ENCODE peak calls at places on chromosomes 5 and 9, in four cellular contexts. A is GM12878, K is H1, F is HepG2. D is an unnamed sample.
A peak's percentile ranks its signal among the peaks of the same experiment; 100 is the strongest.

GRCh38 chr5:157356576-157356975 is 90.7 kb downstream of the CYFIP2 start:
- DNase-seq in A (no peak), K (no peak), F (no peak), D (no peak)

GRCh38 chr9:1939926-1940368 is 75.2 kb upstream of the SMARCA2 start:
- DNase-seq in A (peak; percentile 82), K (no peak), F (peak; percentile 12), D (peak; percentile 7)

GRCh38 chr5:664994-665360 is 28.2 kb downstream of the TPPP start:
- DNase-seq in A (no peak), K (no peak), F (no peak), D (no peak)

GRCh38 chr5:35319231-35320002 is 89.1 kb upstream of the PRLR start:
- DNase-seq in A (peak; percentile 96), K (no peak), F (no peak), D (no peak)

GRCh38 chr5:12023614-12024241 is 119.5 kb upstream of the CTNND2 start:
- DNase-seq in A (peak; percentile 1), K (no peak), F (peak; percentile 33), D (peak; percentile 14)

GRCh38 chr5:43101491-43101890 is 19.2 kb upstream of the ZNF131 start:
- DNase-seq in A (no peak), K (no peak), F (no peak), D (no peak)

GRCh38 chr9:121788686-121789366 is 137.4 kb downstream of the DAB2IP start:
- DNase-seq in A (no peak), K (no peak), F (no peak), D (no peak)

GRCh38 chr5:90833753-90834152 is 275.2 kb downstream of the ADGRV1 start:
- DNase-seq in A (no peak), K (no peak), F (no peak), D (no peak)

GRCh38 chr9:93286252-93287188 is 102.6 kb downstream of the WNK2 start:
- DNase-seq in A (no peak), K (no peak), F (no peak), D (no peak)

DNA sequence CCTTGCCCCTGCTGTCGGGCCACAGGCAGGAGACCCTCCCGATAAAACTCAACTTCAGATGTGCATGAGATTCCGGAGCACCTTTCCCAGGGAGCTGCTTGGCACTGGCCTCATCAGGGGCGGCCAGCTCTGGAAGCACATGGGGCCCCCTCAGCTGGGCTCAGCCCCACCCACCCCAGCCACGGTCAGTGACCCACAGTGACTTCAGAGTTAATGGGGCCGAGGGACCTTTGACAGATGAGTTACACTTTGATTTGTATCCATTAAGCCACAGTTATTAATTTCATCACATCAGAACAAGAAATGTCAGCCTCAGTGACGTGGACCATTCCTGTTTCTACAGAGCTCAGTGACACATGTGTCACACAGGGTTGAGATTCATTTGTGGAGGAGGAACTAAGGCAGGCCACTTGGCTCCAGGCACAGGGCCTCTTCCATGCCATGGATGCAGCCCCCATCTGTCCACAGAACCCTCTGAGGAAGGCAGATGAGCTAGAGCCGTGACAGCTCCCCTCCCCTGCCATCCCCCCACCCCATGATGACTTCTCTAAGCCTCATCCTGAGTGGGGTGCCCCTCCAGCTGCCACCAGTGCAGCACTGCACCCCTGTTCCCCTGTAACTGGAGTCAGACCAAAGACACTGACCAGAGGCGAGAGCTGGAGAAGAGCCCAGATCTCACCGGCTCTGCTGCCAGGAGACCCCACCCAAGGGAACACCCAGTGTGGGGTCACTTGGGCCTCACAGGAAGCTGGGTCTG is 69.4 kb upstream of the ADAMTS2 start:
- DNase-seq in A (no peak), K (peak; percentile 23), F (no peak), D (no peak)
- TF ChIP-seq SIN3A in A (no peak), K (no peak), F (no peak), D (no peak)

GRCh38 chr9:112124156-112124555 is 50.9 kb downstream of the SUSD1 start:
- DNase-seq in A (no peak), K (no peak), F (no peak), D (no peak)
- TF ChIP-seq HDAC2 in A (no peak), K (no peak), F (no peak), D (no peak)

GRCh38 chr5:72451771-72452505 is 55.3 kb downstream of the ZNF366 start:
- DNase-seq in A (peak; percentile 75), K (no peak), F (no peak), D (no peak)
- TF ChIP-seq SIN3A in A (no peak), K (no peak), F (no peak), D (no peak)

GRCh38 chr5:68458416-68458815 is 242.9 kb downstream of the PIK3R1 start:
- DNase-seq in A (no peak), K (no peak), F (no peak), D (no peak)
- TF ChIP-seq HDAC2 in A (no peak), K (no peak), F (no peak), D (no peak)

GRCh38 chr9:97904725-97905124 is 17.6 kb downstream of the TRMO start:
- DNase-seq in A (no peak), K (no peak), F (no peak), D (no peak)

GRCh38 chr9:97903168-97903567 is 19.1 kb downstream of the TRMO start:
- DNase-seq in A (no peak), K (no peak), F (no peak), D (no peak)

GRCh38 chr9:97895695-97896332 is 26.5 kb downstream of the TRMO start:
- DNase-seq in A (no peak), K (peak; percentile 54), F (peak; percentile 25), D (peak; percentile 62)

GRCh38 chr9:97900738-97901565 is 21.3 kb downstream of the TRMO start:
- DNase-seq in A (no peak), K (no peak), F (peak; percentile 28), D (peak; percentile 61)

GRCh38 chr9:97900103-97900737 is 22.1 kb downstream of the TRMO start:
- DNase-seq in A (no peak), K (no peak), F (no peak), D (no peak)
- TF ChIP-seq SIN3A in A (no peak), K (no peak), F (no peak), D (no peak)

DNA sequence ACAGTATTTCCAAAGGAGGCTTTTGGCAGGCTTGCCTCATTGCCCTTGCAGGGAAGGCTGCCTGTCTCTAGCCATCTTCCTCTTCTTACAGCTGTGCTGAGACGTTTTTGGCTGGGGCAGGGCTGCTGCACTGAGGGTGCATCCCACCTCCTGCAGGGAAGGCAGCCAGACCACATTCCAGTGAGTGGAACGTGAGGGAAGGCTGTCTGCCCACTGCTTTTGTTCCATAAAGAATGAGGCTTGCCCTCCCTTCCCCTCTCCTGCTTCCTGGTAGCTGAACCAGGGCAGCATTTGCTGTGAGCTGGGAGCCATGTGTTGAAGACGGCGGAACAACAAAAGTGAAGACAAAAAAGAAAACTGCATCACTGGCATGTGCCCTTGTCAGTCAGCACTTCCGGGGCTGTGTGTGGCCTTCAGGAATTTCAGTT is 16.8 kb downstream of the MGAT1 start:
- DNase-seq in A (no peak), K (peak; percentile 85), F (no peak), D (no peak)
- TF ChIP-seq HDAC2 in A (no peak), K (peak; percentile 17), F (no peak), D (no peak)

GRCh38 chr5:143226361-143226760 is 177.1 kb downstream of the NR3C1 start:
- DNase-seq in A (no peak), K (no peak), F (no peak), D (no peak)

GRCh38 chr5:143227301-143227700 is 176.2 kb downstream of the NR3C1 start:
- DNase-seq in A (no peak), K (no peak), F (no peak), D (no peak)

GRCh38 chr5:143226872-143227271 is 176.6 kb downstream of the NR3C1 start:
- DNase-seq in A (no peak), K (no peak), F (no peak), D (no peak)

GRCh38 chr5:143225511-143225910 is 178.0 kb downstream of the NR3C1 start:
- DNase-seq in A (no peak), K (no peak), F (no peak), D (no peak)

GRCh38 chr5:143224672-143225071 is 178.8 kb downstream of the NR3C1 start:
- DNase-seq in A (no peak), K (no peak), F (no peak), D (peak; percentile 52)
- TF ChIP-seq SIN3A in A (no peak), K (no peak), F (no peak), D (no peak)

DNA sequence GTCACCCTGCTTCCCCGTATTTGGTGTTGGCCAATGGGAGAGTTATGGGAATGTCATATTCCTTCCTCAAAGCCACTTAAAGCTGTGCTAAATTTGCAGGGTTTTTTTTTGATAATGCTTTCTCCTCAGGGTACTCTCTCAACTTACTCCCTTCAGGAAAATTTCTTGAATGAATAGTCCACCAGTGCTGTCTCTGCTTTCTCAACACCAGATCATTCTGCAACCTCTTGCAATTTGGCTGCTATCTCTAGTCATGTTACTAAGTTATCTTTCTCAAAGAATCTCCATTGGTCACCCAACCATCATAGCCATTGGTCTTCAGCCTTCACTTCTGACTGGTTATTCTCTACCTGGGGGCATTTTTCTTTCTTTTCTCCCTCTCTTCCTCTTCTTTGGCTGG is 13.4 kb upstream of the TNFAIP8 start:
- DNase-seq in A (no peak), K (no peak), F (no peak), D (no peak)
- TF ChIP-seq HDAC2 in A (no peak), K (no peak), F (no peak), D (no peak)